ENCODE peak calls at places on chromosomes 4 and X, in four cellular contexts. One of them, this sample, is unnamed.

GRCh38 chr4:113173865-113174264 is 124.4 kb downstream of the ANK2 start:
- DNase-seq in A172: no peak
- DNase-seq in bronchial epithelial cell: no peak
- DNase-seq in upper lobe of right lung: no peak
- DNase-seq in this sample: no peak

GRCh38 chrX:49844622-49845021 is 15.5 kb downstream of the PAGE4 start:
- DNase-seq in A172: no peak
- DNase-seq in bronchial epithelial cell: no peak
- DNase-seq in upper lobe of right lung: no peak
- DNase-seq in this sample: no peak

GRCh38 chrX:151763711-151764110 is 29.2 kb downstream of the CNGA2 start:
- DNase-seq in A172: no peak
- DNase-seq in bronchial epithelial cell: no peak
- DNase-seq in upper lobe of right lung: no peak
- DNase-seq in this sample: no peak

GRCh38 chr4:176034498-176034897 is 31.1 kb upstream of the WDR17 start:
- DNase-seq in A172: peak
- DNase-seq in bronchial epithelial cell: peak
- DNase-seq in upper lobe of right lung: no peak
- DNase-seq in this sample: peak

GRCh38 chr4:114921790-114922581 is 191.4 kb downstream of the NDST4 start:
- DNase-seq in A172: peak
- DNase-seq in bronchial epithelial cell: no peak
- DNase-seq in upper lobe of right lung: no peak
- DNase-seq in this sample: no peak

GRCh38 chr4:72366601-72367000 is 202.4 kb downstream of the ADAMTS3 start:
- DNase-seq in A172: no peak
- DNase-seq in bronchial epithelial cell: peak
- DNase-seq in upper lobe of right lung: no peak
- DNase-seq in this sample: no peak

GRCh38 chr4:31125496-31125895 is 405.3 kb downstream of the PCDH7 start:
- DNase-seq in A172: no peak
- DNase-seq in bronchial epithelial cell: no peak
- DNase-seq in upper lobe of right lung: no peak
- DNase-seq in this sample: no peak

GRCh38 chr4:77044458-77045124 is 31.2 kb downstream of the CCNI start:
- DNase-seq in A172: peak
- DNase-seq in bronchial epithelial cell: peak
- DNase-seq in upper lobe of right lung: no peak
- DNase-seq in this sample: peak

GRCh38 chr4:27189683-27190082 is 329.0 kb downstream of the STIM2 start:
- DNase-seq in A172: no peak
- DNase-seq in bronchial epithelial cell: no peak
- DNase-seq in upper lobe of right lung: no peak
- DNase-seq in this sample: peak